ENCODE peak calls at places on chromosome 18, in six cellular contexts. D is OCI-LY7, J is Caco-2, K is ovary, X is tibial artery, R is HepG2. M is an unnamed sample. For H3K36me3, the result is how much of the 10 kb centered on the place peaks cover.

GRCh38 chr18:5370332-5370731 is 74.8 kb upstream of the ZBTB14 start:
- DNase-seq in X (no peak), K (no peak), R (peak), J (peak), D (no peak), M (no peak)

GRCh38 chr18:74387362-74387761 is 69.7 kb downstream of the DIPK1C start:
- DNase-seq in J (no peak), X (no peak), R (no peak), D (no peak), K (no peak), M (no peak)

GRCh38 chr18:55839350-55839749 is 251.4 kb upstream of the TCF4 start:
- DNase-seq in X (no peak), J (no peak), R (no peak), K (no peak), D (no peak), M (no peak)

GRCh38 chr18:159037-159652 is 788 bp downstream of the USP14 start:
- DNase-seq in J (peak), K (no peak), D (peak), X (no peak), R (peak), M (no peak)

GRCh38 chr18:7950380-7951143 is 383.4 kb downstream of the PTPRM start:
- DNase-seq in K (no peak), R (peak), X (no peak), J (peak), D (no peak), M (no peak)

GRCh38 chr18:46856975-46857374 is 60.3 kb downstream of the PIAS2 start:
- DNase-seq in X (no peak), R (no peak), J (no peak), K (no peak), D (peak), M (no peak)

GRCh38 chr18:34224423-34225217 is at the start of gene NOL4:
- DNase-seq in R (peak), J (peak), D (no peak), K (peak), X (no peak), M (peak)

GRCh38 chr18:11981633-11982366 is 493 bp downstream of the IMPA2 start:
- DNase-seq in D (peak), J (peak), R (peak), K (peak), X (peak), M (peak)

GRCh38 chr18:80213173-80213572 is 34.1 kb downstream of the PARD6G start:
- DNase-seq in D (no peak), J (no peak), X (no peak), K (no peak), R (peak), M (no peak)

GRCh38 chr18:30544141-30544540 is 498.4 kb downstream of the DSC3 start:
- DNase-seq in K (no peak), X (no peak), D (no peak), R (no peak), J (no peak), M (no peak)

GRCh38 chr18:36905560-36905959 is 76.6 kb downstream of the KIAA1328 start:
- DNase-seq in X (no peak), J (no peak), D (no peak), K (no peak), R (no peak), M (no peak)

GRCh38 chr18:24868760-24869237 is 408.4 kb downstream of the HRH4 start:
- DNase-seq in D (no peak), K (no peak), J (no peak), X (no peak), R (no peak), M (no peak)

GRCh38 chr18:30997223-30997622 is 45.3 kb downstream of the DSC3 start:
- DNase-seq in X (no peak), J (no peak), D (no peak), K (no peak), R (no peak), M (no peak)

GRCh38 chr18:55657572-55658331 is 69.8 kb upstream of the TCF4 start:
- DNase-seq in K (no peak), X (no peak), D (no peak), R (no peak), J (no peak), M (no peak)

DNA sequence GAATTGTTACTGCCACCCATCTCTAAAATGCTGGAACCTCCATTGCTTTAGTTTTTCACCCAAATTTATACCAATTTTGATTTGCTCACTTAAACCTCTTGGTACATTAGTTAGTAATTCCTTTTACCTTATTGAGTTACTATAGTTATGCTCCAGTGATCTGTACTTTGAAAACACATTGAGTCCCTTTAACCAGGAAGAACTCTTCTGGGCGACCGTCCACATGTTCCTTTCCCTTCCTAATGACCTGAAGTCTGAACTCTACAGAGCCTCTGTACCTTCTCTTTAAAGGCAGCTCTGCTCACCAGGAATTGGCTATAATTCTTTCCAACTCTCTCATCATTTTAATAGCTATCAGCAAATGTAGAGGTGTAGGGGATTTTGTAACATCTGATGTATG is 290.0 kb downstream of the NEDD4L start:
- DNase-seq in K (no peak), R (no peak), X (no peak), J (no peak), D (no peak), M (no peak)
- H3K36me3 ChIP-seq in K (under half), R (under half), X (under half), J (under half), D (under half), M (under half)

DNA sequence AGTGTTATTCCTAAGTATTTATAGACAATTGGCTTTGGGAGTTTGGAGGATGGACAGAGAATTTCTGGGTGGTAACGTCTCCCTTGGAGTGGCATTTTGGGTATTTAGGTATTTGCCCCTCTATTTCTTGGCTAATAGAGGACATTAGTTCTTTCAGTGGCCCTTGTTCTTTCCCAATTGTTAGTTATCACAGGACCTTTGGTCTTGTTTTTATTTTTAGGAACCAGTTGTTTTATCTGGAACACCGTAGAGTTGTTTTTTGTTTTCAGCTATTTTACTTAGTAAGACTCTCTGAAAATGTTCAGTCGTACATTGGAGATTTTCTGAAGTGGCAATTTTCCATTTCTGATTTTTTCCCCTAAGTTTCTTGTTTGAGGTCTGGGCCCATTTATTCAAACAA is 40.5 kb upstream of the TNFRSF11A start:
- DNase-seq in D (no peak), J (no peak), X (no peak), R (no peak), K (no peak), M (no peak)
- H3K36me3 ChIP-seq in D (under half), J (under half), X (under half), R (under half), K (under half), M (under half)

DNA sequence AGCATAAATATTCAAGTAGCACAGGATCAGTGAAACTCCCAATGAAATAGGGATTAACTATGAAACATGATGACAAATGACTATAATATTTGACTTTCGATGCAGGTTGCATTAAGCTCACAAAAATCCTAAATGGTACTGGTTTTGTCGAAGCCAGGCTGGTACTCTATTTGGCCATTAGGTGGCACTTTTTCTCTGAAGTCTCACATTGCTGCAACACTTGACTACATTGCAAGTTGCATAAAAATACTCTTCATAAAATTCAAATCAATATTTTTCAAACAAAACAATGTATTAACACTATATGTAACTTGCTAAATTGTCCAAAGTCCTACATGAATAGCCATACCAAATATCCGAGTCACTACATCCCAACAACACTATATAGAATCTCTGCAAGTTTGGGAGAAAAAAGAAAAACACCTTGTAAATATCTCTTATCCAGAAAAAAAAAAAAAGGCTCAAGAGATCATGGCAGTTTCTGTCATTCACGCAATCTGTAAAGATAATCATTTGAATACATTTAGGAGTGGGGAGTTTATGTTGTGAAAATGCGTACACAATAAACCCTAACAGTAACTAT is 9.5 kb downstream of the RTTN start:
- DNase-seq in K (no peak), X (no peak), R (peak), J (peak), D (peak), M (no peak)
- H3K36me3 ChIP-seq in K (under half), X (half or more), R (under half), J (under half), D (half or more), M (under half)

DNA sequence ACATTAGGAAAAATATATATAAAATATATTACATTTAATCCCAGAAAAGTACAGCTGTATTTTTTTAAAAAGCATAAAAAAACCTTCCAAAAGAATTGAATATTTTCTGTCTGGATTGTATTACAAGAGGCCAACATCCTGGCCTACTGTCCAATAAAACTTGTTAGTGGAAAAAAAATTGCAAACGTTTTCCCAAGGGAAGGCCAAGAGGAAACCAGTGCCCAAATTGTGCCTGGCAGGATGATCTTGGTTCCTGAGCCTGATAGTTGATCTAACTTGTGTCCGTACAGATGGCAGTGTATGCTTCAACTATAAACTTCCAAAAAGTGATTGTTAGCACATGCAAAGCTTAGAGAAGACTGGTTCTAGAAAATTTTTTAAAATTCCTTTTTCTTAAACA is 90.6 kb upstream of the LPIN2 start:
- DNase-seq in J (no peak), X (no peak), D (no peak), R (no peak), K (no peak), M (no peak)
- H3K36me3 ChIP-seq in J (under half), X (under half), D (under half), R (under half), K (under half), M (under half)

GRCh38 chr18:3053081-3053480 is 40.1 kb upstream of the LPIN2 start:
- DNase-seq in K (no peak), X (no peak), D (no peak), R (no peak), J (no peak), M (no peak)
- H3K36me3 ChIP-seq in K (under half), X (under half), D (under half), R (under half), J (under half), M (under half)

M was measured in aorta.